ENCODE peak calls at places on chromosome 20, in four cellular contexts. R, L, Q and A are unnamed samples.

GRCh38 chr20:33668087-33668790 is 1.5 kb downstream of the ACTL10 start:
- DNase-seq in R (no peak), L (no peak), Q (no peak), A (no peak)

GRCh38 chr20:22584922-22585785 is 782 bp upstream of the FOXA2 start:
- DNase-seq in R (no peak), L (no peak), Q (no peak), A (no peak)

GRCh38 chr20:1203630-1204029 is 376 bp downstream of the C20orf202 start:
- DNase-seq in R (no peak), L (no peak), Q (no peak), A (no peak)

GRCh38 chr20:23874747-23875146 is 4.8 kb downstream of the CST5 start:
- DNase-seq in R (no peak), L (no peak), Q (no peak), A (no peak)

GRCh38 chr20:63082308-63082938 is 75.7 kb upstream of the BHLHE23 start:
- DNase-seq in R (peak), L (peak), Q (no peak), A (no peak)

GRCh38 chr20:5844063-5844681 is 94.0 kb downstream of the SHLD1 start:
- DNase-seq in R (no peak), L (peak), Q (peak), A (no peak)

GRCh38 chr20:29318871-29319461 is 1938.5 kb upstream of the DEFB115 start:
- DNase-seq in R (peak), L (no peak), Q (no peak), A (no peak)

GRCh38 chr20:57374931-57375651 is 16.1 kb upstream of the RBM38 start:
- DNase-seq in R (peak), L (no peak), Q (no peak), A (no peak)

GRCh38 chr20:63951398-63952209 is 4.6 kb downstream of the UCKL1 start:
- DNase-seq in R (no peak), L (no peak), Q (no peak), A (no peak)

GRCh38 chr20:11409526-11409925 is 508.2 kb upstream of the BTBD3 start:
- DNase-seq in R (no peak), L (no peak), Q (no peak), A (no peak)

GRCh38 chr20:63917811-63918210 is 22.9 kb downstream of the DNAJC5 start:
- DNase-seq in R (no peak), L (peak), Q (no peak), A (no peak)

GRCh38 chr20:59335401-59335800 is 35.0 kb downstream of the EDN3 start:
- DNase-seq in R (no peak), L (no peak), Q (no peak), A (no peak)

GRCh38 chr20:1301031-1301529 is 27.9 kb downstream of the SDCBP2 start:
- DNase-seq in R (peak), L (peak), Q (no peak), A (no peak)

GRCh38 chr20:330233-331149 is 5.1 kb downstream of the SOX12 start:
- DNase-seq in R (peak), L (peak), Q (no peak), A (peak)

GRCh38 chr20:13284830-13285229 is 63.8 kb downstream of the ISM1 start:
- DNase-seq in R (no peak), L (no peak), Q (no peak), A (no peak)

GRCh38 chr20:23048283-23049200 is 930 bp downstream of the THBD start:
- DNase-seq in R (peak), L (peak), Q (no peak), A (no peak)

GRCh38 chr20:8854566-8854965 is 214.3 kb upstream of the PLCB4 start:
- DNase-seq in R (peak), L (peak), Q (no peak), A (no peak)

GRCh38 chr20:17679786-17680127 is 2.3 kb downstream of the RRBP1 start:
- DNase-seq in R (no peak), L (no peak), Q (no peak), A (no peak)

GRCh38 chr20:37387519-37388269 is 41.8 kb downstream of the SRC start:
- DNase-seq in R (peak), L (no peak), Q (no peak), A (no peak)

GRCh38 chr20:64084209-64085152 is at the start of gene LKAAEAR1:
- DNase-seq in R (no peak), L (no peak), Q (no peak), A (no peak)

GRCh38 chr20:25259788-25260254 is 11.9 kb downstream of the PYGB start:
- DNase-seq in R (no peak), L (no peak), Q (no peak), A (no peak)

GRCh38 chr20:47127986-47128385 is 228.5 kb downstream of the ZMYND8 start:
- DNase-seq in R (peak), L (no peak), Q (no peak), A (no peak)

GRCh38 chr20:56829788-56830385 is 200.8 kb downstream of the TFAP2C start:
- DNase-seq in R (no peak), L (no peak), Q (no peak), A (no peak)

GRCh38 chr20:6678101-6678500 is 89.4 kb upstream of the BMP2 start:
- DNase-seq in R (no peak), L (no peak), Q (no peak), A (no peak)

GRCh38 chr20:53707341-53708102 is 113.9 kb upstream of the ZNF217 start:
- DNase-seq in R (no peak), L (peak), Q (peak), A (peak)

GRCh38 chr20:54774423-54774822 is 299.0 kb downstream of the DOK5 start:
- DNase-seq in R (no peak), L (no peak), Q (no peak), A (no peak)

GRCh38 chr20:10877345-10877744 is 203.5 kb upstream of the JAG1 start:
- DNase-seq in R (peak), L (no peak), Q (no peak), A (peak)

GRCh38 chr20:11919046-11919445 is 1.4 kb downstream of the BTBD3 start:
- DNase-seq in R (no peak), L (peak), Q (no peak), A (peak)

DNA sequence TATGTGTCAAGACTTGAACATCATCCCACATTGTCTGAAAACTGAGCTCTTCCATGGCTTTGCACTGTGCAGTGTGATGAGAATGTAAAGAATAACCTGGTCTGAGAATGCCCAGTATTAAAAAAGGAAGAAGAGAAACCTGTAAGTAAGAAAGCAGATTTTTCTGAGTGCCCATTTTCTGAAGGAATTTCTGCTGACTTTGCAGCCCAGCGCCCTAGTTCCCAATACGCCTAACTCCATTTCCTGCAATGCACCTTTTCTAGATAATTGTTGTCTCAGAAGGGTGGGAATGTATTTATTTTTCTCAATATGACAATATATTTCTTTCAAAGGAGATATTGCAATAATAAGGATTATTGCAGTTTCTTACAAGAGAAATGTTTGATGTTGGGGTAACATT is 231.5 kb downstream of the HAO1 start:
- DNase-seq in R (no peak), L (no peak), Q (no peak), A (no peak)
- H3K4me3 ChIP-seq in R (no peak), L (no peak), Q (no peak), A (no peak)

DNA sequence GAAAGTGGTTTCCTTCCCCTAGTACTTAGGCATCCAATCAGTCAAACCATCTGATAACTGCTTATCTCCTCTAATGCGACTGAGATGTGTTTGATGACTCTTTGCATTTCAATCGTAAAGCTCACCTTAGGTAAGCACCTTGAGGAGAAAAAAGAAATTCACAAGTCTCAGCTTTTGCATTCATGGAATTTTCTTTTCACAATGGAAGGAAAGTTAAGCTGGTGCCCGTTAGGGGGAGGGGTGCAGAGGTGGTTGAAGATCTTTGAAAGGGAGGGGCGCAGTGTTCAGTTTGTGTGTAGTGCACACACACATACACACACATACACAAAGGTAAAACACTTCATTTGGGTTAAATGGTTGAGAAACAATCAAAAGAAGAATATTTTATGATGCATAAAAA is 87.1 kb upstream of the SALL4 start:
- DNase-seq in R (no peak), L (no peak), Q (no peak), A (no peak)
- H3K4me3 ChIP-seq in R (no peak), L (no peak), Q (no peak), A (no peak)

GRCh38 chr20:46050444-46050843 is 21.4 kb downstream of the SLC12A5 start:
- DNase-seq in R (no peak), L (no peak), Q (no peak), A (no peak)
- H3K4me3 ChIP-seq in R (no peak), L (no peak), Q (no peak), A (no peak)

GRCh38 chr20:42506397-42506796 is 683.3 kb downstream of the PTPRT start:
- DNase-seq in R (no peak), L (no peak), Q (no peak), A (no peak)
- H3K4me3 ChIP-seq in R (no peak), L (no peak), Q (no peak), A (no peak)

GRCh38 chr20:35515341-35515740 is 14.1 kb downstream of the C20orf173 start:
- DNase-seq in R (no peak), L (no peak), Q (no peak), A (no peak)
- H3K4me3 ChIP-seq in R (no peak), L (no peak), Q (no peak), A (no peak)

GRCh38 chr20:44970243-44970757 is 4.0 kb downstream of the STK4 start:
- DNase-seq in R (no peak), L (peak), Q (no peak), A (no peak)
- H3K4me3 ChIP-seq in R (no peak), L (no peak), Q (peak), A (no peak)

GRCh38 chr20:3408251-3408637 is 775 bp upstream of the DNAAF9 start:
- DNase-seq in R (no peak), L (no peak), Q (no peak), A (no peak)
- H3K4me3 ChIP-seq in R (peak), L (peak), Q (peak), A (peak)

GRCh38 chr20:61387961-61388360 is 135.9 kb downstream of the CDH4 start:
- DNase-seq in R (no peak), L (no peak), Q (no peak), A (no peak)
- H3K4me3 ChIP-seq in R (no peak), L (no peak), Q (no peak), A (no peak)